ENCODE peak calls at places on chromosomes 1 and 21, in six cellular contexts. G is IMR-90, X is body of pancreas, Y is ovary, P is tibial nerve, H is suprapubic skin. K is an unnamed sample. For H3K36me3, the result is how much of the 10 kb centered on the place peaks cover.

GRCh38 chr1:162218546-162218945 is 149.1 kb downstream of the NOS1AP start:
- DNase-seq in P (no peak), X (no peak), G (no peak), H (no peak), Y (no peak), K (no peak)

GRCh38 chr1:98677288-98677687 is 15.8 kb downstream of the SNX7 start:
- DNase-seq in Y (no peak), H (no peak), X (no peak), P (no peak), G (peak), K (no peak)

GRCh38 chr1:30895942-30896660 is 12.5 kb downstream of the SDC3 start:
- DNase-seq in H (no peak), Y (no peak), X (no peak), G (peak), P (no peak), K (no peak)

GRCh38 chr1:161492827-161493226 is 12.4 kb upstream of the FCGR2A start:
- DNase-seq in Y (no peak), H (no peak), P (no peak), X (no peak), G (no peak), K (no peak)

GRCh38 chr1:205630651-205631009 is 1.2 kb downstream of the ELK4 start:
- DNase-seq in G (no peak), Y (no peak), H (no peak), P (no peak), X (no peak), K (no peak)

GRCh38 chr1:54980528-54981241 is at the start of gene TMEM61:
- DNase-seq in H (peak), G (no peak), Y (no peak), P (no peak), X (peak), K (no peak)

GRCh38 chr1:3523980-3524379 is 69.5 kb downstream of the ARHGEF16 start:
- DNase-seq in H (no peak), G (no peak), Y (no peak), P (no peak), X (no peak), K (no peak)

GRCh38 chr1:167764458-167765330 is 42.9 kb downstream of the MPZL1 start:
- DNase-seq in X (no peak), P (no peak), G (peak), Y (no peak), H (no peak), K (no peak)

GRCh38 chr1:41627491-41628280 is 143.2 kb upstream of the EDN2 start:
- DNase-seq in P (no peak), X (no peak), H (peak), Y (no peak), G (no peak), K (no peak)

GRCh38 chr21:32726742-32727477 is 903 bp downstream of the SYNJ1 start:
- DNase-seq in G (peak), P (peak), X (peak), Y (peak), H (no peak), K (peak)

GRCh38 chr21:32382108-32382601 is 10.7 kb downstream of the URB1 start:
- DNase-seq in H (no peak), G (peak), P (no peak), X (no peak), Y (no peak), K (no peak)

GRCh38 chr1:147598631-147599361 is 57.5 kb downstream of the BCL9 start:
- DNase-seq in P (no peak), X (no peak), Y (peak), H (peak), G (peak), K (peak)

GRCh38 chr1:37071829-37072228 is 37.5 kb upstream of the GRIK3 start:
- DNase-seq in Y (no peak), H (no peak), P (no peak), X (no peak), G (no peak), K (no peak)

GRCh38 chr1:41497631-41498030 is 13.1 kb upstream of the EDN2 start:
- DNase-seq in Y (no peak), H (no peak), X (no peak), P (no peak), G (no peak), K (no peak)

GRCh38 chr1:114328505-114328904 is 174.8 kb upstream of the SYT6 start:
- DNase-seq in X (no peak), H (no peak), P (no peak), Y (no peak), G (no peak), K (no peak)

GRCh38 chr21:34801519-34802132 is 132.8 kb downstream of the CLIC6 start:
- DNase-seq in H (no peak), X (no peak), Y (no peak), P (no peak), G (no peak), K (no peak)

GRCh38 chr1:85406887-85407593 is 57.9 kb downstream of the DDAH1 start:
- DNase-seq in Y (peak), G (peak), H (no peak), P (peak), X (peak), K (no peak)

GRCh38 chr1:1614204-1614953 is 921 bp upstream of the MIB2 start:
- DNase-seq in X (peak), H (no peak), G (peak), Y (peak), P (no peak), K (no peak)

GRCh38 chr1:87418048-87418447 is 89.4 kb downstream of the LMO4 start:
- DNase-seq in G (no peak), Y (no peak), H (no peak), P (peak), X (no peak), K (peak)

GRCh38 chr1:117826551-117827078 is 102.8 kb downstream of the GDAP2 start:
- DNase-seq in P (no peak), H (peak), Y (peak), G (peak), X (peak), K (no peak)

GRCh38 chr1:24641646-24642151 is 1.4 kb upstream of the SRRM1 start:
- DNase-seq in G (peak), Y (peak), X (peak), P (no peak), H (no peak), K (peak)

GRCh38 chr1:246907472-246907871 is 24.3 kb downstream of the AHCTF1 start:
- DNase-seq in X (no peak), P (peak), H (no peak), Y (peak), G (peak), K (no peak)

GRCh38 chr1:3491291-3492246 is 37.1 kb downstream of the ARHGEF16 start:
- DNase-seq in H (no peak), G (peak), X (peak), P (peak), Y (peak), K (peak)

GRCh38 chr1:54887665-54888071 is 673 bp upstream of the DHCR24 start:
- DNase-seq in H (peak), G (no peak), Y (peak), P (no peak), X (peak), K (peak)

GRCh38 chr1:9589144-9589718 is 520 bp downstream of the TMEM201 start:
- DNase-seq in X (peak), H (no peak), Y (peak), P (no peak), G (peak), K (no peak)

GRCh38 chr1:84363622-84364021 is 34.7 kb upstream of the DNASE2B start:
- DNase-seq in P (no peak), G (no peak), Y (no peak), X (no peak), H (no peak), K (no peak)

GRCh38 chr1:150564051-150564991 is 15.1 kb downstream of the MCL1 start:
- DNase-seq in G (no peak), X (no peak), P (no peak), H (peak), Y (peak), K (no peak)

GRCh38 chr1:2984399-2985061 is 36.7 kb upstream of the ACTRT2 start:
- DNase-seq in H (peak), P (no peak), X (no peak), G (no peak), Y (no peak), K (no peak)

GRCh38 chr21:31922881-31923280 is 50.1 kb downstream of the HUNK start:
- DNase-seq in X (no peak), G (no peak), Y (no peak), H (no peak), P (no peak), K (no peak)

GRCh38 chr1:183163311-183163710 is 22.8 kb upstream of the LAMC2 start:
- DNase-seq in X (no peak), G (peak), P (no peak), H (no peak), Y (no peak), K (no peak)

GRCh38 chr1:96362623-96363022 is 359.0 kb upstream of the PTBP2 start:
- DNase-seq in X (no peak), Y (no peak), P (no peak), H (no peak), G (peak), K (no peak)

GRCh38 chr1:97281962-97282361 is 560.4 kb downstream of the PTBP2 start:
- DNase-seq in P (no peak), Y (no peak), G (no peak), H (no peak), X (no peak), K (no peak)

GRCh38 chr1:77037990-77038389 is 170.7 kb downstream of the ST6GALNAC5 start:
- DNase-seq in H (no peak), G (no peak), Y (no peak), P (no peak), X (no peak), K (no peak)

DNA sequence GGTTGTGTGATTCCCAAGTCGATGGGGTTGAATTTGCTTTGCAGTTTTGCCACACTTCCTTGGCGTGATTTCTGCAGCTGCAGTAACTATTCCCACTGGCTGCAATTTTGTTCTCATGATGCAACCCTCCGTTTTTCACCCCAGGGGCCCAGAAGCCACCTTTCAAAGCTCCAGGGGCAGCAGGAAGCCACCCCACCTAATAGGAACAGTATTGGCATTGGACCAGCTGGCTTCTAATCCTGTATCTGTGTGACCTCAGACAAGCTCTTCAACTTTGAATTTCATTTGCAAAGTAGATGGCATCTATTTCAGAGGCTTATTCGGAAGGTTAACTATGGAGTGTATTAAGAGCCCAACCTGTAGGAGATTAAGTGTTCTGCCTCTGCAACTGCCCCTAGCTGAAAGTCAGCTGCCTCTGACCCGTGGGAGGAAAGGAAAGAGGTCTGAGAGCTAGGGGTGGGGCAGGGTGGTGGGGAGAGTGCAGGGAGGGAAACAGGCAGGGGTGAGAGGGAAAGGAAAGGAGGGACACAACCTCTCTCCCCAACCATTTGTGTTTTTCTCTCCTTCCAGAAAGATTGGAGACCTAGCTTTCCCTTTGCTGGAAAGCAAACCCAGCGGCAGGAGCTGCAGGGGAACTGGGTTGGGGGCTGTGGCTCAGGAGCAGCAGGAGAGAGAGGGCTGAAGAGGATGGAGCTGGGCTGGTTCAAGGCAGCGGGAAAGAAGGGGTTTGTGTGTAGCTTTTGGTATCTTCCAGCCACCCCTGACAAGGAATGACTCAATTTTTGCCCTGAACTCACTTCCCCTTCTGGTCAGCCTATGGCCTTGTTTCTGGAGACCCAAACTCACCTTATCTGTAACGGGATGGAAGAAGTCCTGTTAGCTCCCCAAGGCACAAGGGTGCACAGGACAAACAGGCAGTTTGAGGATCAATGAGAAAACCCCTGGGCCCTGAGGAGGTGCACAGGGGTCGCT is 12.9 kb downstream of the C1orf115 start:
- DNase-seq in H (no peak), G (no peak), X (no peak), Y (no peak), P (no peak), K (no peak)
- TF ChIP-seq POLR2A in H (no peak), G (no peak), X (no peak), Y (no peak), P (no peak), K (no peak)

GRCh38 chr1:21254335-21254951 is 35.8 kb downstream of the ECE1 start:
- DNase-seq in H (no peak), G (peak), P (peak), Y (peak), X (no peak), K (peak)
- H3K36me3 ChIP-seq in H (under half), G (under half), P (half or more), Y (under half), X (under half), K (under half)

GRCh38 chr1:236168716-236169429 is 26.5 kb downstream of the GPR137B start:
- DNase-seq in G (peak), H (no peak), P (peak), Y (peak), X (no peak), K (no peak)
- TF ChIP-seq CTCF in G (no peak), H (no peak), P (no peak), Y (no peak), X (peak), K (no peak)

GRCh38 chr21:42974832-42975820 is 764 bp downstream of the PKNOX1 start:
- DNase-seq in X (peak), H (no peak), P (peak), G (peak), Y (peak), K (peak)
- TF ChIP-seq POLR2A in X (no peak), H (no peak), P (peak), G (peak), Y (peak), K (peak)

DNA sequence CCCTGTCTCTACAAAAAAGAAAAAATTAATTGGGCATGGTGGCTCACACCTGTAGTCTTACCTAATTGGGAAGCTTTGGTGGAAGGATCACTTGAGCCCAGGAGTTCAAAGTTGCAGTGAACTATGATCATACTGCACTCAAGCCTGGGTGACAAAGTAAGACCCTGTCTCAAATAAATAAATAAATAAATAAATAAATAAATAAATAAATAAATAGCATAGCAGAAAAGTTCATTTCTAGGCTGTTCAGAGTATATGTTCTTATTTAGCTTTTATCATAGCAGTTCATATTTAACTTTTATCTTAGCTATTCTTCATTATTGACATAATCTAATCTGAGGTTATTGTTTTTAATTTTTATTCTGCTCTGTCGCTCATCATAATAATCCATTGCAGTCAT is 8.7 kb upstream of the SEC16B start:
- DNase-seq in P (no peak), G (no peak), H (no peak), X (no peak), Y (no peak), K (no peak)
- H3K36me3 ChIP-seq in P (under half), G (under half), H (under half), X (under half), Y (under half), K (under half)